ENCODE peak calls at places on chromosomes 4 and X, in four cellular contexts. M is fibroblast of mammary gland; S is progenitor cell of endocrine pancreas; C is stimulated activated CD4-positive, alpha-beta T cell treated with anti-CD3 and anti-CD28 coated beads, Interleukin-15, amount 100 ng/mL, for 1 hour. E is an unnamed sample.

GRCh38 chr4:7978489-7978888 is 38.8 kb upstream of the AFAP1 start:
- DNase-seq in M (no peak), S (no peak), C (no peak), E (no peak)

GRCh38 chr4:2116687-2117400 is 57.7 kb downstream of the NAT8L start:
- DNase-seq in M (peak), S (no peak), C (no peak), E (no peak)

GRCh38 chrX:38563006-38563405 is 1.7 kb downstream of the TSPAN7 start:
- DNase-seq in M (no peak), S (no peak), C (no peak), E (no peak)

GRCh38 chr4:155539746-155540145 is 126.9 kb upstream of the GUCY1A1 start:
- DNase-seq in M (peak), S (no peak), C (no peak), E (peak)

GRCh38 chr4:168859888-168860694 is 150.0 kb downstream of the CBR4 start:
- DNase-seq in M (peak), S (no peak), C (no peak), E (no peak)

GRCh38 chr4:10664408-10664807 is 20.2 kb downstream of the CLNK start:
- DNase-seq in M (peak), S (no peak), C (no peak), E (peak)

GRCh38 chrX:130393451-130394074 is 8.1 kb upstream of the GPR119 start:
- DNase-seq in M (peak), S (peak), C (no peak), E (peak)

GRCh38 chr4:154709550-154709949 is 34.2 kb upstream of the LRAT start:
- DNase-seq in M (peak), S (no peak), C (no peak), E (no peak)

GRCh38 chr4:6288342-6288741 is 18.7 kb downstream of the WFS1 start:
- DNase-seq in M (no peak), S (no peak), C (no peak), E (no peak)

GRCh38 chr4:48738856-48739255 is 41.2 kb downstream of the FRYL start:
- DNase-seq in M (no peak), S (no peak), C (no peak), E (no peak)

GRCh38 chr4:80495847-80496246 is 160.3 kb downstream of the CFAP299 start:
- DNase-seq in M (no peak), S (no peak), C (no peak), E (no peak)

GRCh38 chr4:185945238-185945637 is 123.7 kb upstream of the TLR3 start:
- DNase-seq in M (peak), S (no peak), C (no peak), E (no peak)

GRCh38 chr4:176610594-176610993 is 182.1 kb downstream of the VEGFC start:
- DNase-seq in M (no peak), S (no peak), C (no peak), E (no peak)

GRCh38 chr4:102447413-102447812 is 53.7 kb upstream of the NFKB1 start:
- DNase-seq in M (no peak), S (no peak), C (no peak), E (no peak)

GRCh38 chr4:129043523-129043922 is 49.8 kb downstream of the SCLT1 start:
- DNase-seq in M (peak), S (no peak), C (no peak), E (peak)

GRCh38 chrX:70497026-70497425 is 52.4 kb downstream of the DLG3 start:
- DNase-seq in M (no peak), S (no peak), C (no peak), E (no peak)

GRCh38 chr4:143344011-143344410 is 7.3 kb downstream of the GAB1 start:
- DNase-seq in M (no peak), S (no peak), C (no peak), E (no peak)

GRCh38 chrX:24542756-24543155 is 77.7 kb downstream of the PDK3 start:
- DNase-seq in M (peak), S (no peak), C (no peak), E (peak)